ENCODE peak calls at places on chromosomes 11 and 22, in five cellular contexts. V, Y, I, T and M are unnamed samples.

GRCh38 chr11:6599884-6600390 is 3.5 kb downstream of the RRP8 start:
- DNase-seq in V (no peak), Y (no peak), I (no peak), T (no peak), M (peak)

GRCh38 chr11:124865902-124866851 is 945 bp downstream of the ROBO3 start:
- DNase-seq in V (no peak), Y (no peak), I (no peak), T (peak), M (peak)

GRCh38 chr11:68122936-68123539 is 1.9 kb upstream of the CHKA start:
- DNase-seq in V (peak), Y (no peak), I (no peak), T (peak), M (no peak)

GRCh38 chr11:76759092-76759491 is 24.1 kb upstream of the TSKU start:
- DNase-seq in V (no peak), Y (peak), I (no peak), T (no peak), M (no peak)

GRCh38 chr11:6297831-6298230 is 22.5 kb downstream of the CAVIN3 start:
- DNase-seq in V (peak), Y (no peak), I (no peak), T (no peak), M (no peak)

GRCh38 chr11:6559375-6559774 is 44.0 kb downstream of the RRP8 start:
- DNase-seq in V (no peak), Y (no peak), I (no peak), T (no peak), M (no peak)

GRCh38 chr11:61956191-61957027 is 6.3 kb downstream of the BEST1 start:
- DNase-seq in V (no peak), Y (no peak), I (no peak), T (no peak), M (peak)

GRCh38 chr11:62054484-62055121 is 69.2 kb upstream of the INCENP start:
- DNase-seq in V (peak), Y (no peak), I (no peak), T (peak), M (peak)

GRCh38 chr11:6321961-6322362 is 1.7 kb upstream of the CAVIN3 start:
- DNase-seq in V (no peak), Y (no peak), I (no peak), T (no peak), M (no peak)

GRCh38 chr11:70414341-70415100 is 16.2 kb downstream of the CTTN start:
- DNase-seq in V (no peak), Y (no peak), I (no peak), T (no peak), M (no peak)

GRCh38 chr11:86395061-86395551 is 20.4 kb downstream of the CCDC81 start:
- DNase-seq in V (no peak), Y (peak), I (no peak), T (no peak), M (no peak)

GRCh38 chr11:38014405-38014804 is 1416.4 kb upstream of the RAG2 start:
- DNase-seq in V (no peak), Y (no peak), I (no peak), T (no peak), M (no peak)

GRCh38 chr22:19760652-19761002 is at the start of gene TBX1:
- DNase-seq in V (no peak), Y (no peak), I (no peak), T (no peak), M (no peak)

DNA sequence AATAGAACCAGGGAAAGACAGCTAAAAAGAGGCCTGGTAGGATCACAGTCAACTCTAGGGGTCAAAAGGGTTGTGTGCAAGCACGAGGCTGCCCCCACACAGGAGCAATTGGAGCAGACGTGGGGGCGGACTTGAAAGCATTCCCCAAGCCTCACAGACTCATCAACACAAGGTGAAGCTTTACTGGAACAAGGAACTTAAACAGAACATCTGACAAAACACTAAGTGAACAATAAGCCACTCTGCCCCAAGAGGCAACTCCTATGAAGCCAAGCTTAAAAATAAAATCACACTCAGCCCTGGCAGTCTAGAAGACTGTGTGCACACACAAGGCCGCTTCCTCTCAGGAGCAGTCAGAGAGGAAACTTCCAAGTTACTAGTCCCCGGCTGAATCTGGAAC is 32.2 kb upstream of the TEAD1 start:
- DNase-seq in V (no peak), Y (no peak), I (no peak), T (no peak), M (no peak)
- TF ChIP-seq EP300 in V (no peak), Y (no peak), I (no peak), T (no peak), M (no peak)

GRCh38 chr11:130897262-130898182 is 18.8 kb downstream of the SNX19 start:
- DNase-seq in V (peak), Y (peak), I (peak), T (peak), M (peak)
- TF ChIP-seq EP300 in V (peak), Y (peak), I (peak), T (peak), M (peak)

DNA sequence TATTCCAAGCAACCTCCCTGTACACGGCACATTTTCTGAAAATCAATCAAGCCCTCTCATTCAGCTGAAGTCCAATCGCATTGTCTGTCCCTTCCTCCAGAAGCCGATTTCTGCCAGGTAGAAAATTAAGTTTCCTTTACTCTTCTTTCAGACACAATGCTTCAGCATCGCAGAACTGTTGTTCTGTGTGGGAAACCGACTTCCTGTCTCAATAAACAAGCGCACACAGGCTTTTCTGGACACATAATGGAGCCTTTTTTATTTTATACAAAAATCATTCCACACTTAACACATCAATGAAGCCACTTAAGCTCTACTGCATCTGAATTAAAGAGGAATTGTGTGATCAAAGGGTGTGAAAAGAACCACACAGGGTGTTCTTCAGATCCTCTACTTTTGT is 75.5 kb downstream of the BLID start:
- DNase-seq in V (no peak), Y (no peak), I (no peak), T (no peak), M (no peak)
- TF ChIP-seq EP300 in V (no peak), Y (no peak), I (no peak), T (no peak), M (no peak)

DNA sequence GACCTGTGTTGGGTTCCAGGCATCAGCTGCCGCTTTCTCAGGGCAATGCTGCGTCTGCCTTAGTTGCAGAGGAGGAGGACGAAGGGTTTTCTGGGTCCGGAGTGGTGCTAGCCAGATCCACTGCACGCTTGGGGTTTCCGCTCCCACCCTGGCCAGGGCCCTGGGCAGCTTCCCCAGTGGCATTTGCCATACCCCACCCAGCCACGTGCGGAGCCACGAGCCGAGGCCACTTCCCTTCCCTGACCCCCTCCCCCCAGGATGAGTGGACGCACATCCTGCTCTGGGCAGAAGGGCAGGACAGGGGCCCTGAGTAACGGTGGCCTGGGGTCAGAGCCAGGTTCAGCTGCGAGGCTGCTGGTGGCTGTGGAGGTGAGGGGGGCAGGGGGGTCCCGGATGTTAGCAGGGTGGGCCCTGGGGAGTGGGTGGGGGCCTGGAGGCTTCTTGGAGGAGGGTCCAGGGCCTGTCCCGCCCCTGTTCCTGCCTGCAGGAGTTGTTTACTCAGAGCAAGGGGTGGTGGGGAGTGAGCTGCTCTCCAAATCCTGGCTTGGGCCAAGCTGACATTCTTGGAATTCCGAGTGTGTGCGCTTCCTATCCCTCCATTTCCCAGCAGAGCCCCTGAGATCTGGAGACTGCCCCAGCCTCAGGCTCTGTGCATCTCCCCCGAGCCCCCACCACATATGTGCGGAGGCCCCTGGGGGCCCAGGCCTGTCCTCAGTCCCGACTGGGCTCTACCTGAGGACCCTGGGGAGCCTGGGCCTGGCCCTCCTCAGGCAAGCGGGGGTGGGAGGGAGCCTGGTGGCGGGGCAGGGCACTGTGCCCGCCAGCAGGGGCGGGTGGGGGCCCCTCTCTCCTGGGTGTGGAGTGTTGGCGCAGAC is 1.4 kb downstream of the TSPAN4 start:
- DNase-seq in V (peak), Y (peak), I (peak), T (peak), M (peak)
- TF ChIP-seq EP300 in V (peak), Y (peak), I (peak), T (no peak), M (no peak)

DNA sequence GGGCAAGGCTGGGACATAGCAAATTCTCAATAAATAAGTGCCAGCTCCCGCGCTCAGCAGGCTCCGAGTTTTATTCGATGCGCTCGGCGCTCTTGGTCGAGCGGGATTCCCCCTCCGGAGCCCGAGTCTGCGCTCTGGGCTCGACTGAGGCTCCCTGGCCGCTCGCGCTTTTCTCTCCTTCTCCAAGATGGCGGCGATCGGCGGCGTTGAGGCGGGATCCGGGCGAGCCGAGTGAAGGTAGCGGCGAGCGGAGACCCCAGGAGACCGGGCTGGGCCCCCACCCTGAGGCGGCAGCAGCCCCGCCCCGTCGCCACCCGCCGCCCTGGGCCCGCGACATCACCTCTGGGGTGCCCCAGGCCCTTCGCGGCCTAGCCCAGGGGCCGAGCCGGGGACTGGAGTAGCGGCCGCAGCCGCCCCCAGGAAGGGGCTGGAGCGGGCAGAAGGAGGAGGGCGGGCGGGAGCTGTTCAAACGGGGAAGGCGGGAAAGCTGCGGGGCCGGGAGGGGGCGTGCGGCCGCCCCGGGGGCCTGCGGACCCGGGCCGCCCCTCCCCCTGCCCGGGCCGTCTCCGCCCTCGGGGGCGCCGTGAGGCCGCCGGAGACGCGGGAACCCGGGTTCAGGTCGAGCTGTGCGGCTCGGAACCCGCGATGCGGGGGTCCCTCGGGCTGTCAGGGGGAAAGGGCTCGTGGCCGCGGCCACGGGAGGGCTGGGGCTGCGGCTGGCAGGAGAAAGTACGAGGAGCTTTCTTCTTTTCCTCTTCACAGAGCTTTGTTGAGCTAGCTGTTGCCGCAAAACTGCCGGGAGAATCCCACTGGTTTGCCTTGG is at the start of gene HMGXB4:
- DNase-seq in V (peak), Y (peak), I (peak), T (peak), M (peak)
- TF ChIP-seq EP300 in V (no peak), Y (no peak), I (peak), T (no peak), M (no peak)